ENCODE peak calls at places on chromosomes 16 and 17, in five cellular contexts. U, F, L, K and V are unnamed samples. For H3K4me1, the result is how much of the 10 kb centered on the place peaks cover.

GRCh38 chr17:74458835-74459234 is 7.6 kb upstream of the CD300A start:
- DNase-seq in U (no peak), K (no peak), L (no peak), F (no peak), V (no peak)

GRCh38 chr17:72865954-72866353 is 226.5 kb downstream of the SLC39A11 start:
- DNase-seq in F (no peak), U (no peak), K (no peak), L (no peak), V (no peak)

GRCh38 chr16:89633064-89633631 is 19.7 kb downstream of the DPEP1 start:
- DNase-seq in L (peak), F (no peak), K (no peak), U (no peak), V (peak)

GRCh38 chr16:71826533-71827017 is 17.9 kb upstream of the AP1G1 start:
- DNase-seq in U (no peak), F (no peak), L (no peak), K (peak), V (no peak)

GRCh38 chr17:50918933-50919296 is 52.8 kb upstream of the TOB1 start:
- DNase-seq in K (no peak), F (no peak), U (no peak), L (no peak), V (peak)

GRCh38 chr16:55447231-55447630 is 31.8 kb upstream of the MMP2 start:
- DNase-seq in K (no peak), F (no peak), L (no peak), U (no peak), V (no peak)

GRCh38 chr16:77835111-77835510 is 46.7 kb downstream of the VAT1L start:
- DNase-seq in K (no peak), U (no peak), L (no peak), F (no peak), V (no peak)

GRCh38 chr17:66522591-66523272 is 220.3 kb downstream of the PRKCA start:
- DNase-seq in K (no peak), U (no peak), L (no peak), F (no peak), V (no peak)

GRCh38 chr16:4015991-4016325 is 100.3 kb downstream of the ADCY9 start:
- DNase-seq in U (no peak), L (no peak), K (no peak), F (no peak), V (no peak)

GRCh38 chr17:1043601-1044251 is 46.8 kb downstream of the TIMM22 start:
- DNase-seq in U (no peak), K (no peak), L (no peak), F (no peak), V (no peak)

GRCh38 chr17:63680700-63681099 is 19.2 kb downstream of the LIMD2 start:
- DNase-seq in K (no peak), L (no peak), F (no peak), U (no peak), V (no peak)

GRCh38 chr17:37261286-37261685 is 114.5 kb upstream of the C17orf78 start:
- DNase-seq in U (no peak), F (no peak), L (no peak), K (no peak), V (no peak)

GRCh38 chr16:31141489-31142108 is 6.1 kb upstream of the PRSS8 start:
- DNase-seq in F (peak), L (no peak), K (peak), U (no peak), V (no peak)

GRCh38 chr16:23035240-23035639 is 114.0 kb downstream of the USP31 start:
- DNase-seq in K (no peak), U (no peak), L (no peak), F (no peak), V (no peak)

GRCh38 chr17:36755586-36755985 is 154.2 kb downstream of the MRM1 start:
- DNase-seq in K (peak), L (peak), U (no peak), F (no peak), V (no peak)

GRCh38 chr16:67969286-67970039 is 1.0 kb upstream of the SLC12A4 start:
- DNase-seq in U (no peak), F (no peak), L (no peak), K (peak), V (no peak)

GRCh38 chr17:49969794-49970389 is 902 bp downstream of the DLX4 start:
- DNase-seq in L (no peak), U (no peak), K (no peak), F (no peak), V (no peak)

GRCh38 chr17:36880506-36880905 is 56.8 kb upstream of the LHX1 start:
- DNase-seq in L (no peak), K (no peak), F (no peak), U (no peak), V (no peak)

GRCh38 chr17:82943751-82944150 is 103.9 kb upstream of the ZNF750 start:
- DNase-seq in K (no peak), F (peak), L (no peak), U (no peak), V (no peak)

GRCh38 chr16:1079786-1080525 is 7.4 kb downstream of the SSTR5 start:
- DNase-seq in U (no peak), F (no peak), L (no peak), K (no peak), V (no peak)

GRCh38 chr17:49193513-49194296 is 16.7 kb downstream of the GNGT2 start:
- DNase-seq in K (peak), F (peak), L (peak), U (peak), V (peak)

GRCh38 chr17:8747731-8748130 is 3.1 kb upstream of the CCDC42 start:
- DNase-seq in L (no peak), U (no peak), K (no peak), F (no peak), V (no peak)

GRCh38 chr16:4212207-4212933 is 29.5 kb downstream of the SRL start:
- DNase-seq in F (no peak), U (no peak), L (no peak), K (no peak), V (no peak)

GRCh38 chr17:81337449-81337848 is 42.3 kb upstream of the SLC38A10 start:
- DNase-seq in F (peak), L (peak), K (peak), U (no peak), V (peak)
- H3K4me1 ChIP-seq in F (half or more), L (half or more), K (under half), U (half or more), V (half or more)

GRCh38 chr17:58399974-58400373 is 17.4 kb downstream of the RNF43 start:
- DNase-seq in K (no peak), U (no peak), F (no peak), L (no peak), V (no peak)
- TF ChIP-seq POLR2A in K (no peak), U (no peak), F (no peak), L (no peak), V (no peak)

GRCh38 chr16:58264961-58265479 is 29.8 kb downstream of the PRSS54 start:
- DNase-seq in U (no peak), F (no peak), L (peak), K (peak), V (no peak)
- H3K4me1 ChIP-seq in U (under half), F (under half), L (under half), K (half or more), V (under half)

DNA sequence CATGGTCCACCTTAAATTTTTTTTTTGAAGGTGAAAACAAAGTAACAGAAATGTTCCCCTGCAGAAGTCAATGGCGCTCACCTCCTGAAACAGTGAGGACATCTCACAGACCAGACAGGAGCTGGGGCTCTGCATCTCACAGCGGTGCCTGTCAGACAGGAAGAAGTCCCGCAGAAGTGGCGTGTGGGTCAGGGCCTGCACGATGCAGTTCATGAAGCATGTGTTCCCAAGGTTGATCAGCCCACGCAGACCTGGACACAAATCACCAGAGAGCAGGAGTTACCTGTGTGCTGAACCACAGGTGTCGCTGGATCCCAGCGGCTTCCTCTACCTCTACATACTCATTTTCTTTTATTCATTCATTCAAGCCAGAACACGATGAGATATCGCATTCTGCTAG is 24.9 kb downstream of the USP22 start:
- DNase-seq in K (no peak), U (no peak), L (no peak), F (peak), V (no peak)
- TF ChIP-seq POLR2A in K (no peak), U (no peak), L (no peak), F (no peak), V (no peak)

GRCh38 chr17:40074871-40075215 is 12.1 kb downstream of the THRA start:
- DNase-seq in L (no peak), F (no peak), U (no peak), K (no peak), V (no peak)
- H3K4me1 ChIP-seq in L (half or more), F (half or more), U (half or more), K (half or more), V (half or more)

GRCh38 chr16:46830902-46831647 is at the start of gene C16orf87:
- DNase-seq in F (peak), K (peak), U (peak), L (peak), V (peak)
- TF ChIP-seq POLR2A in F (peak), K (peak), U (peak), L (peak), V (no peak)